ENCODE peak calls at places on chromosomes 2 and 18, in five cellular contexts. One of them, this sample, is unnamed.

GRCh38 chr2:10274983-10275802 is 27.5 kb upstream of the HPCAL1 start:
- DNase-seq in IMR-90: no peak
- DNase-seq in CD8-positive, alpha-beta T cell: no peak
- DNase-seq in AG04450: no peak
- DNase-seq in tibial nerve: no peak
- DNase-seq in this sample: no peak

GRCh38 chr18:60372598-60372997 is at the start of gene MC4R:
- DNase-seq in IMR-90: peak; percentile 82
- DNase-seq in CD8-positive, alpha-beta T cell: no peak
- DNase-seq in AG04450: peak; percentile 58
- DNase-seq in tibial nerve: no peak
- DNase-seq in this sample: peak; percentile 68

GRCh38 chr2:219864154-219864553 is 236.7 kb downstream of the SLC4A3 start:
- DNase-seq in IMR-90: no peak
- DNase-seq in CD8-positive, alpha-beta T cell: no peak
- DNase-seq in AG04450: no peak
- DNase-seq in tibial nerve: no peak
- DNase-seq in this sample: no peak

GRCh38 chr2:230170532-230170931 is 49.3 kb downstream of the SP110 start:
- DNase-seq in IMR-90: no peak
- DNase-seq in CD8-positive, alpha-beta T cell: no peak
- DNase-seq in AG04450: no peak
- DNase-seq in tibial nerve: no peak
- DNase-seq in this sample: no peak

GRCh38 chr2:217729426-217730058 is 273.3 kb downstream of the TNS1 start:
- DNase-seq in IMR-90: peak; percentile 13
- DNase-seq in CD8-positive, alpha-beta T cell: no peak
- DNase-seq in AG04450: no peak
- DNase-seq in tibial nerve: peak; percentile 39
- DNase-seq in this sample: no peak

GRCh38 chr2:235639387-235639786 is 145.5 kb downstream of the AGAP1 start:
- DNase-seq in IMR-90: peak; percentile 95
- DNase-seq in CD8-positive, alpha-beta T cell: no peak
- DNase-seq in AG04450: peak; percentile 75
- DNase-seq in tibial nerve: peak; percentile 80
- DNase-seq in this sample: peak; percentile 96

GRCh38 chr2:74349889-74350288 is 6.7 kb upstream of the SLC4A5 start:
- DNase-seq in IMR-90: no peak
- DNase-seq in CD8-positive, alpha-beta T cell: no peak
- DNase-seq in AG04450: no peak
- DNase-seq in tibial nerve: no peak
- DNase-seq in this sample: no peak

GRCh38 chr18:77316641-77317040 is 67.0 kb downstream of the GALR1 start:
- DNase-seq in IMR-90: no peak
- DNase-seq in CD8-positive, alpha-beta T cell: no peak
- DNase-seq in AG04450: no peak
- DNase-seq in tibial nerve: no peak
- DNase-seq in this sample: no peak

GRCh38 chr2:31137211-31138036 is 816 bp downstream of the GALNT14 start:
- DNase-seq in IMR-90: no peak
- DNase-seq in CD8-positive, alpha-beta T cell: no peak
- DNase-seq in AG04450: no peak
- DNase-seq in tibial nerve: no peak
- DNase-seq in this sample: no peak

GRCh38 chr18:64566461-64566860 is 417.6 kb upstream of the LINC00305 start:
- DNase-seq in IMR-90: no peak
- DNase-seq in CD8-positive, alpha-beta T cell: no peak
- DNase-seq in AG04450: no peak
- DNase-seq in tibial nerve: no peak
- DNase-seq in this sample: no peak

GRCh38 chr2:3785220-3785889 is 82.0 kb downstream of the DCDC2C start:
- DNase-seq in IMR-90: peak; percentile 74
- DNase-seq in CD8-positive, alpha-beta T cell: no peak
- DNase-seq in AG04450: no peak
- DNase-seq in tibial nerve: no peak
- DNase-seq in this sample: no peak

GRCh38 chr18:9647496-9648323 is 33.4 kb upstream of the PPP4R1 start:
- DNase-seq in IMR-90: no peak
- DNase-seq in CD8-positive, alpha-beta T cell: no peak
- DNase-seq in AG04450: no peak
- DNase-seq in tibial nerve: no peak
- DNase-seq in this sample: no peak

GRCh38 chr2:197075754-197076337 is 149.3 kb upstream of the PGAP1 start:
- DNase-seq in IMR-90: no peak
- DNase-seq in CD8-positive, alpha-beta T cell: no peak
- DNase-seq in AG04450: no peak
- DNase-seq in tibial nerve: no peak
- DNase-seq in this sample: no peak

GRCh38 chr2:29189052-29189451 is 73.8 kb downstream of the CLIP4 start:
- DNase-seq in IMR-90: no peak
- DNase-seq in CD8-positive, alpha-beta T cell: peak; percentile 27
- DNase-seq in AG04450: no peak
- DNase-seq in tibial nerve: no peak
- DNase-seq in this sample: no peak

GRCh38 chr2:112623913-112624777 is 21.6 kb upstream of the SLC20A1 start:
- DNase-seq in IMR-90: peak; percentile 87
- DNase-seq in CD8-positive, alpha-beta T cell: peak; percentile 79
- DNase-seq in AG04450: no peak
- DNase-seq in tibial nerve: no peak
- DNase-seq in this sample: no peak

GRCh38 chr18:76367168-76367785 is 127.8 kb downstream of the ZNF516 start:
- DNase-seq in IMR-90: no peak
- DNase-seq in CD8-positive, alpha-beta T cell: no peak
- DNase-seq in AG04450: no peak
- DNase-seq in tibial nerve: no peak
- DNase-seq in this sample: no peak

GRCh38 chr2:16222326-16222725 is 282.0 kb downstream of the MYCN start:
- DNase-seq in IMR-90: no peak
- DNase-seq in CD8-positive, alpha-beta T cell: no peak
- DNase-seq in AG04450: no peak
- DNase-seq in tibial nerve: no peak
- DNase-seq in this sample: no peak

DNA sequence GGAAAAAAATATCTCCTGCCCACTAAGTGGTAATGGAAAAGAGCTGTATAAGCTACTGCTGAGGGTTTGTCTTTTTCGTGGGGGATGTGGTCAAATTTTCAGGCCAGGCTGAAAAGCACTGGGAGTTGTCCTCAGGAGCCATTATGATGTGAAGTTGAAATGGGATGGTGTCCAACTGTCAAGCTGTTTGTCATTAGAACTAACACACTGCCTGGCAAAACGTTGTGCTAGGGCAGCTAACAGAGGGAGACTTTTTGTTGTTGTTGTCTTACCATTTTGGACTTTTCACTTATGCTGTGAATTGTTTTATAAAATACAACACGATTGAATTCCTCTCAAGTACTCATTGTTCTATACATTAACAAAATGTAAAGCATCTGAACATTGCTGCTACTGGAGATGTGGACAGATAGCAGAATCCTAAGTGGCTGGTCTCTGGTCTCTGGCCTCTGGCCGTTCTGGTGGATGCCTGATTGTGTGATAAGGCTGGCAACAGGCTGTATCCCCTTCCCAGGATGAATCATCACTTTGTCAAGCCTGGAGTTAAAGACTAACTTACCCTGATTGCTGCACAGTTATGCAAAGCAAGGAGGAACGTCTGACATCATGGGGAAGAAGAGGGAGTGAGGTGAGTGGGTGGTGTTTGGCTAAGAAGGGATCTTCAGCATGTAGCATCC is 2.3 kb downstream of the MYO1B start:
- DNase-seq in IMR-90: peak; percentile 98
- DNase-seq in CD8-positive, alpha-beta T cell: no peak
- DNase-seq in AG04450: peak; percentile 88
- DNase-seq in tibial nerve: no peak
- DNase-seq in this sample: no peak
- H3K4me3 ChIP-seq in IMR-90: peak overlapping the region; percentile 97
- H3K4me3 ChIP-seq in CD8-positive, alpha-beta T cell: no peak overlapping the region
- H3K4me3 ChIP-seq in AG04450: peak overlapping the region; percentile 91
- H3K4me3 ChIP-seq in tibial nerve: no peak overlapping the region
- H3K4me3 ChIP-seq in this sample: no peak overlapping the region

GRCh38 chr18:47247036-47247832 is 4.2 kb downstream of the SKOR2 start:
- DNase-seq in IMR-90: no peak
- DNase-seq in CD8-positive, alpha-beta T cell: no peak
- DNase-seq in AG04450: no peak
- DNase-seq in tibial nerve: no peak
- DNase-seq in this sample: no peak
- H3K27me3 ChIP-seq in IMR-90: peaks cover 51% of the 10 kb centered on the region
- H3K27me3 ChIP-seq in CD8-positive, alpha-beta T cell: peaks cover 4% of the 10 kb centered on the region
- H3K27me3 ChIP-seq in AG04450: peaks cover 57% of the 10 kb centered on the region
- H3K27me3 ChIP-seq in tibial nerve: peaks cover 85% of the 10 kb centered on the region
- H3K27me3 ChIP-seq in this sample: peaks cover 18% of the 10 kb centered on the region

GRCh38 chr18:12432881-12433280 is 25.2 kb downstream of the PRELID3A start:
- DNase-seq in IMR-90: no peak
- DNase-seq in CD8-positive, alpha-beta T cell: no peak
- DNase-seq in AG04450: no peak
- DNase-seq in tibial nerve: no peak
- DNase-seq in this sample: no peak
- H3K4me3 ChIP-seq in IMR-90: no peak overlapping the region
- H3K4me3 ChIP-seq in CD8-positive, alpha-beta T cell: no peak overlapping the region
- H3K4me3 ChIP-seq in AG04450: no peak overlapping the region
- H3K4me3 ChIP-seq in tibial nerve: no peak overlapping the region
- H3K4me3 ChIP-seq in this sample: no peak overlapping the region

GRCh38 chr2:165795011-165795410 is 964 bp upstream of the GALNT3 start:
- DNase-seq in IMR-90: peak; percentile 16
- DNase-seq in CD8-positive, alpha-beta T cell: no peak
- DNase-seq in AG04450: no peak
- DNase-seq in tibial nerve: no peak
- DNase-seq in this sample: no peak
- H3K27me3 ChIP-seq in IMR-90: peaks cover 6% of the 10 kb centered on the region
- H3K27me3 ChIP-seq in CD8-positive, alpha-beta T cell: no peaks in the 10 kb centered on the region
- H3K27me3 ChIP-seq in AG04450: no peaks in the 10 kb centered on the region
- H3K27me3 ChIP-seq in tibial nerve: peaks cover 18% of the 10 kb centered on the region
- H3K27me3 ChIP-seq in this sample: no peaks in the 10 kb centered on the region

GRCh38 chr2:201890447-201890846 is 84.1 kb downstream of the CDK15 start:
- DNase-seq in IMR-90: peak; percentile 62
- DNase-seq in CD8-positive, alpha-beta T cell: no peak
- DNase-seq in AG04450: no peak
- DNase-seq in tibial nerve: no peak
- DNase-seq in this sample: no peak

GRCh38 chr2:201886504-201886903 is 80.2 kb downstream of the CDK15 start:
- DNase-seq in IMR-90: peak; percentile 72
- DNase-seq in CD8-positive, alpha-beta T cell: no peak
- DNase-seq in AG04450: no peak
- DNase-seq in tibial nerve: no peak
- DNase-seq in this sample: no peak

GRCh38 chr2:201891676-201892075 is 85.3 kb downstream of the CDK15 start:
- DNase-seq in IMR-90: no peak
- DNase-seq in CD8-positive, alpha-beta T cell: no peak
- DNase-seq in AG04450: no peak
- DNase-seq in tibial nerve: no peak
- DNase-seq in this sample: no peak

GRCh38 chr2:201887851-201888451 is 81.6 kb downstream of the CDK15 start:
- DNase-seq in IMR-90: peak; percentile 35
- DNase-seq in CD8-positive, alpha-beta T cell: no peak
- DNase-seq in AG04450: no peak
- DNase-seq in tibial nerve: no peak
- DNase-seq in this sample: no peak

DNA sequence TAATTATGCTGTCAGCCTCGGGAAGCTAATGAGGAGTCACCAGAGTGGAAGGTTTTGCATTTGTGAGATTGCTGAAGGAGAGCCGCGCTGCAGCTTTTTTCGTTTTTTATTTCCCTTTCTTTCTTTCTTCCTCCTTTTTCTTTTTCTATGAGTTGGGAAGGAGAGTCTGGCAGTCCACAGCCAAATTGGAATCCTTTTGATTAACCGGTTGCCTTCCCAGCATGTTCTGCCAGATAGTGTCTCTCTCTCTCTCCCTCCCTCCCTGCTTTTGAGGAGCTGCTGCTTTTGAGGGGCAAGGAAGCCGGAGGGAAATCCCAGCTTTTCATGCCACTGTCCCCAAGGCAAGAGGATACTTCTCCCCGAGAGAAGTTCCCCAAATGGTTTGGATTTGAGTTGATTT is 82.1 kb downstream of the CDK15 start:
- DNase-seq in IMR-90: no peak
- DNase-seq in CD8-positive, alpha-beta T cell: no peak
- DNase-seq in AG04450: no peak
- DNase-seq in tibial nerve: no peak
- DNase-seq in this sample: no peak
- H3K4me3 ChIP-seq in IMR-90: peak overlapping the region; percentile 43
- H3K4me3 ChIP-seq in CD8-positive, alpha-beta T cell: no peak overlapping the region
- H3K4me3 ChIP-seq in AG04450: peak overlapping the region; percentile 39
- H3K4me3 ChIP-seq in tibial nerve: no peak overlapping the region
- H3K4me3 ChIP-seq in this sample: peak overlapping the region; percentile 48

GRCh38 chr2:18505703-18506341 is 54.6 kb downstream of the RDH14 start:
- DNase-seq in IMR-90: no peak
- DNase-seq in CD8-positive, alpha-beta T cell: no peak
- DNase-seq in AG04450: no peak
- DNase-seq in tibial nerve: no peak
- DNase-seq in this sample: no peak
- H3K27me3 ChIP-seq in IMR-90: no peaks in the 10 kb centered on the region
- H3K27me3 ChIP-seq in CD8-positive, alpha-beta T cell: no peaks in the 10 kb centered on the region
- H3K27me3 ChIP-seq in AG04450: no peaks in the 10 kb centered on the region
- H3K27me3 ChIP-seq in tibial nerve: no peaks in the 10 kb centered on the region
- H3K27me3 ChIP-seq in this sample: peaks cover 3% of the 10 kb centered on the region